ENCODE peak calls at places on chromosomes 3 and 15, in eight cellular contexts. J is lower lobe of right lung, R is GM10248, Q is coronary artery, X is cardiac muscle cell, Z is BJ, D is HL-60, B is Caco-2. W is an unnamed sample.

GRCh38 chr3:124381565-124382333 is 348.5 kb upstream of the UMPS start:
- DNase-seq in X (no peak), D (no peak), J (no peak), R (no peak), Z (no peak), B (no peak), Q (no peak), W (no peak)

GRCh38 chr15:34620814-34621213 is 37.4 kb upstream of the GOLGA8B start:
- DNase-seq in J (no peak), Q (no peak), Z (no peak), D (no peak), R (no peak), X (no peak), B (no peak), W (no peak)

GRCh38 chr3:69986419-69986818 is 13.1 kb upstream of the SAMMSON start:
- DNase-seq in Z (no peak), R (no peak), D (no peak), Q (no peak), J (no peak), X (no peak), B (no peak), W (no peak)

GRCh38 chr3:42025388-42026138 is 63.7 kb upstream of the ULK4 start:
- DNase-seq in Z (peak; percentile 96), D (peak; percentile 57), J (peak; percentile 86), Q (peak; percentile 94), B (peak; percentile 76), R (peak; percentile 55), X (peak; percentile 97), W (peak; percentile 60)

GRCh38 chr3:123028233-123028828 is 768 bp upstream of the SEMA5B start:
- DNase-seq in Q (no peak), R (peak; percentile 67), Z (no peak), X (peak; percentile 86), D (peak; percentile 28), B (no peak), J (no peak), W (peak; percentile 80)

GRCh38 chr3:42503957-42504333 is 1.5 kb downstream of the VIPR1 start:
- DNase-seq in Q (peak; percentile 58), J (no peak), Z (no peak), B (peak; percentile 19), R (no peak), D (no peak), X (no peak), W (no peak)

GRCh38 chr3:177284383-177284881 is 87.2 kb upstream of the TBL1XR1 start:
- DNase-seq in J (peak; percentile 66), D (peak; percentile 69), X (peak; percentile 76), R (no peak), B (peak; percentile 58), Q (no peak), Z (no peak), W (no peak)

GRCh38 chr3:122101646-122102045 is 46.5 kb downstream of the CD86 start:
- DNase-seq in J (no peak), Q (no peak), R (no peak), D (no peak), Z (no peak), X (peak; percentile 73), B (no peak), W (peak; percentile 40)

GRCh38 chr15:79431636-79432344 is at the start of gene MINAR1:
- DNase-seq in Z (no peak), X (peak; percentile 57), J (no peak), B (no peak), R (peak; percentile 29), D (no peak), Q (no peak), W (peak; percentile 50)

GRCh38 chr3:3745693-3746092 is 53.5 kb upstream of the LRRN1 start:
- DNase-seq in X (no peak), Z (no peak), Q (no peak), J (no peak), R (no peak), D (no peak), B (no peak), W (no peak)

GRCh38 chr3:184739594-184740505 is 28.0 kb upstream of the MAGEF1 start:
- DNase-seq in Q (peak; percentile 4), Z (no peak), R (no peak), X (no peak), J (no peak), D (no peak), B (no peak), W (no peak)

GRCh38 chr3:30604566-30604965 is 1.8 kb upstream of the TGFBR2 start:
- DNase-seq in Q (no peak), B (no peak), R (no peak), Z (no peak), X (no peak), J (no peak), D (no peak), W (no peak)

GRCh38 chr3:30605706-30606300 is 598 bp upstream of the TGFBR2 start:
- DNase-seq in Q (no peak), J (no peak), D (no peak), B (no peak), Z (no peak), X (no peak), R (no peak), W (no peak)

GRCh38 chr3:30607032-30607833 is 832 bp downstream of the TGFBR2 start:
- DNase-seq in Z (no peak), Q (peak; percentile 87), J (peak; percentile 88), R (peak; percentile 55), D (peak; percentile 51), B (peak; percentile 54), X (peak; percentile 69), W (peak; percentile 65)

GRCh38 chr3:30605005-30605404 is 1.4 kb upstream of the TGFBR2 start:
- DNase-seq in Z (no peak), B (no peak), D (no peak), Q (no peak), J (no peak), X (no peak), R (no peak), W (no peak)

GRCh38 chr3:30606301-30607031 is at the start of gene TGFBR2:
- DNase-seq in Z (peak; percentile 93), R (peak; percentile 64), B (peak; percentile 98), D (peak; percentile 79), X (peak; percentile 100), Q (peak; percentile 98), J (peak; percentile 98), W (peak; percentile 74)
- TF ChIP-seq CTCF in Z (no peak), R (no peak), B (peak; percentile 11), D (no peak), X (peak; percentile 23), Q (no peak), J (peak; percentile 35), W (no peak)

DNA sequence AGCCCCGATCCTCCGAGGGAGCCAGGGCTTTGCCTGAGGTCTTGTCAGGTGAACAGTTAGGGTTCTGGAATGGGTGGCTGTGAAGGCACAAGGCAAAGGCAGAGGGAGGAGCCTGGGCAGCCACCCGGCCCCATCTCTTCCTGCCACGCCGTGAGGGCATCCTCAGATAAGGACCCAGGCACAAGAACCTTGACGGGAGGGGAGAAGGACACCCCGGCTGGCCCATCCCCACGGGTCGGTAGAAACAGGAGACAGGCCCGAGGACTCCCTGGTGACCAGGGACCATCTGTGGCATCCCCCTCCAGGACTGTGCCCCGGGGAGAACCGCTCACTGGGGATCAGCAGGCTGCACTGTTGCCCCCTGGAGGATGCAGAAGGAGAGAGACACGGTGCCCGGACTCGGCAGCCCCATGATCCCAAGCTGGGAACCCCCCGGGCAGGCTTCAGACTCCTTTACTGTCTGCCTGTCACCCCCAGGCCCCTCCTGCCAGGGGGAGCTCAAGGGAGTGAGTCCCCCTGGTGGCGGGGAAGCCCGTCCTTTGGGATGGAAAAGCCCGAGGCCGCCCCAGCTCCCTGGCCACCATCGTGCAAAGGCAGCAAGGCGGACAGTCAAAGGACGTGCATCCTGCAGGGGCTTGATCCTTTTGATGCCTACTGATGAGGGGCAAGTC is 12.3 kb upstream of the PCSK6 start:
- DNase-seq in J (peak; percentile 54), X (peak; percentile 45), Q (no peak), Z (no peak), R (peak; percentile 81), B (no peak), D (no peak), W (peak; percentile 76)
- TF ChIP-seq CTCF in J (peak; percentile 63), X (peak; percentile 74), Q (no peak), Z (peak; percentile 78), R (peak; percentile 46), B (peak; percentile 19), D (peak; percentile 14), W (peak; percentile 45)

GRCh38 chr3:139541156-139541897 is 1.8 kb upstream of the RBP1 start:
- DNase-seq in J (no peak), Q (no peak), X (no peak), R (no peak), Z (no peak), D (no peak), B (no peak), W (no peak)

GRCh38 chr3:139538733-139539132 is 809 bp downstream of the RBP1 start:
- DNase-seq in Q (no peak), D (no peak), X (peak; percentile 63), J (no peak), Z (no peak), B (no peak), R (no peak), W (no peak)

GRCh38 chr3:139537795-139538538 is 1.6 kb downstream of the RBP1 start:
- DNase-seq in Q (no peak), B (no peak), X (no peak), D (no peak), J (no peak), Z (no peak), R (no peak), W (no peak)

GRCh38 chr3:139540686-139541085 is 1.1 kb upstream of the RBP1 start:
- DNase-seq in R (no peak), Q (no peak), D (no peak), Z (no peak), X (no peak), B (no peak), J (no peak), W (no peak)

DNA sequence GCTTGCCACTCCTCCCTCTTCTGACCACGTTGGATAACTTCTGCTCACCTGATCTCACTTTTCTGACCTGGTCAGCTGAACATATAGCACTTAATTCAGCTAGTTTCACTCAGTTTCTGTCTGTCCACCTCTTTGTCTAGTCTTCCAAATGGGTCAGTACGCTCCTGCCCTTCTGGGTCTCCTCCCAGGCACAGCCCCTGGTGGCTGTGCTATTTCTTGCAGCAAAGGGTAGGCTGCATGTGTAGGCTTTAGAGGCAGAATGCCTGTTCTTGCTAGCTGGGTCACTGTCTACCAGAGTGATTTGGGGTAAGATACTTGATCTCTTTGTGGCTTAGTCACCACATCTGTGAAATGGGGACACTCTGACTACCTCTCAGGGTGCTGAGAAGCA is 2.4 kb upstream of the RBP1 start:
- DNase-seq in Q (no peak), J (no peak), B (no peak), R (no peak), D (no peak), Z (no peak), X (no peak), W (peak; percentile 18)
- TF ChIP-seq CTCF in Q (no peak), J (no peak), B (no peak), R (no peak), D (no peak), Z (no peak), X (no peak), W (no peak)

DNA sequence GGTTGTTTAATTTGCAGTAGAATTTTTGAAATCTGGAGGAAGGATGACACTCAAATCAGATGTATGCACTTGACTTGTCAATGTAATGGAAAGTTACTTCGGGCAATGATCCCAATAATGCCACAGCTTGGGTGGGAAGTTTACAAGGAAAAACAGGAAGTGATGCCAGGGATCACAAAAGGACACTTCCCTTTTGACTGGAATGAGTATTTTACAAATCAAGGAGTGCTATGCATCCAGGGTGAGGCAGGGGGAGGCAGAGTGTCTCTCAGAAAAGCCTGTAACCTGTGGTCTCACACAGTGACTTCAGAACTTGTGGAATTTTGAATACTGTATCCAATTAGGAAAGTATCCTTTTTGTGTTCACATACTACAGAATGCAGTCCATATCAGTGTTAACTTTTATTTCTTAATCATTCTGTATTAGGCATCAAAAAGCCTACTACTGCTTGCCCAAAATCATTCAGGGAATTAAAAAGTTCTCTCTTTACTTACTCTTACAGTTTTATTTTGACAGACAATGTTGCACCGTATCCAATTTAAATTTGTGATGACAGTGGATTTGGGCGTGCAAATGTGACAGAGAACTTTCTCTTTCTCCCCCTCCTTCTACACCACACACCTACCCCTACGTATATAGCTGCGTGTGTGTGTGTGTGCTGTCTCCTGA is 445.1 kb downstream of the MECOM start:
- DNase-seq in R (no peak), Q (no peak), J (no peak), B (peak; percentile 67), D (no peak), X (peak; percentile 90), Z (no peak), W (no peak)
- TF ChIP-seq CTCF in R (peak; percentile 20), Q (no peak), J (peak; percentile 63), B (peak; percentile 79), D (peak; percentile 15), X (peak; percentile 94), Z (peak; percentile 71), W (no peak)

W was measured in GM20000.